ENCODE peak calls at places on chromosomes 4 and X, in seven cellular contexts. I is caudate nucleus; T is NT2/D1; F is HFFc6; J is stimulated activated CD4-positive, alpha-beta T cell treated with anti-CD3 and anti-CD28 coated beads, Interleukin-1b, Interleukin-23, amount 100 ng/mL, for 24 hours; O is stimulated activated CD8-positive, alpha-beta memory T cell treated with anti-CD3 and anti-CD28 coated beads, Interleukin-12 subunit alpha, Interleukin-12 subunit beta, amount 100 ng/mL, for 4 hours; W is colonic mucosa. Z is an unnamed sample.

GRCh38 chr4:1807258-1807777 is 14.2 kb downstream of the FGFR3 start:
- DNase-seq in O (no peak), J (no peak), T (no peak), I (no peak), F (no peak), W (no peak), Z (no peak)

GRCh38 chr4:82737354-82737753 is 61.2 kb downstream of the SCD5 start:
- DNase-seq in O (no peak), T (no peak), W (no peak), F (no peak), J (no peak), I (no peak), Z (no peak)

GRCh38 chr4:86261634-86262033 is 98.2 kb downstream of the MAPK10 start:
- DNase-seq in J (no peak), W (no peak), T (no peak), O (no peak), I (no peak), F (no peak), Z (no peak)

GRCh38 chr4:70754470-70754869 is 32.7 kb downstream of the RUFY3 start:
- DNase-seq in I (no peak), J (no peak), T (no peak), W (no peak), F (no peak), O (no peak), Z (no peak)

GRCh38 chr4:8191136-8191747 is 7.8 kb upstream of the SH3TC1 start:
- DNase-seq in T (no peak), J (no peak), O (no peak), F (no peak), W (no peak), I (no peak), Z (no peak)

GRCh38 chr4:142267101-142267500 is 579.0 kb downstream of the INPP4B start:
- DNase-seq in F (no peak), I (no peak), J (no peak), T (no peak), O (no peak), W (no peak), Z (no peak)

GRCh38 chrX:150899191-150899757 is 806 bp upstream of the CD99L2 start:
- DNase-seq in T (no peak), W (peak; percentile 54), F (peak; percentile 5), O (peak; percentile 3), J (no peak), I (peak; percentile 1), Z (peak; percentile 29)

GRCh38 chr4:17273047-17273446 is 238.8 kb downstream of the QDPR start:
- DNase-seq in I (no peak), O (no peak), J (no peak), T (no peak), F (no peak), W (no peak), Z (no peak)

GRCh38 chr4:8159522-8160232 is 1.1 kb upstream of the ABLIM2 start:
- DNase-seq in W (no peak), F (no peak), J (no peak), O (no peak), I (no peak), T (no peak), Z (no peak)

Z was measured in memory B cell.